ENCODE peak calls at places on chromosomes 4 and X, in nine cellular contexts. F is left lung; R is body of pancreas; I is stimulated activated naive CD8-positive, alpha-beta T cell treated with anti-CD3 and anti-CD28 coated beads, Interleukin-15, Interleukin-2, amounts not matched to agents 100 U/mL and 50 U/mL, for 24 hours; D is CD8-positive, alpha-beta memory T cell; Z is psoas muscle; Y is PC-9; X is Peyer's patch; C is ACHN. H is an unnamed sample.
A peak's percentile ranks its signal among the peaks of the same experiment; 100 is the strongest.

GRCh38 chrX:2243913-2244460 is 256.8 kb downstream of the DHRSX start:
- DNase-seq in F (no peak), R (no peak), I (no peak), D (no peak), Z (no peak), Y (no peak), X (no peak), C (no peak), H (no peak)

GRCh38 chr4:147160908-147161513 is 215.3 kb upstream of the TTC29 start:
- DNase-seq in F (no peak), R (peak; percentile 23), I (no peak), D (no peak), Z (no peak), Y (no peak), X (no peak), C (peak; percentile 46), H (no peak)

GRCh38 chr4:88230953-88231835 is 53.2 kb downstream of the PPM1K start:
- DNase-seq in F (no peak), R (no peak), I (no peak), D (no peak), Z (no peak), Y (no peak), X (no peak), C (no peak), H (no peak)

GRCh38 chr4:112523764-112524505 is 8.0 kb upstream of the NEUROG2 start:
- DNase-seq in F (peak; percentile 70), R (peak; percentile 87), I (peak; percentile 89), D (peak; percentile 62), Z (peak; percentile 44), Y (peak; percentile 70), X (peak; percentile 84), C (peak; percentile 72), H (no peak)

GRCh38 chr4:119597377-119597776 is 31.2 kb downstream of the PDE5A start:
- DNase-seq in F (no peak), R (no peak), I (no peak), D (no peak), Z (no peak), Y (no peak), X (no peak), C (no peak), H (no peak)

GRCh38 chr4:122963222-122963621 is 40.8 kb upstream of the NUDT6 start:
- DNase-seq in F (no peak), R (no peak), I (no peak), D (no peak), Z (no peak), Y (peak; percentile 40), X (no peak), C (no peak), H (no peak)

GRCh38 chr4:17309567-17310268 is 202.2 kb downstream of the QDPR start:
- DNase-seq in F (no peak), R (no peak), I (no peak), D (no peak), Z (no peak), Y (no peak), X (no peak), C (no peak), H (no peak)

GRCh38 chrX:19535481-19535880 is 20.2 kb upstream of the MAP3K15 start:
- DNase-seq in F (no peak), R (peak; percentile 25), I (no peak), D (no peak), Z (no peak), Y (peak; percentile 38), X (no peak), C (peak; percentile 31), H (no peak)

GRCh38 chr4:185265942-185266341 is 56.5 kb downstream of the SNX25 start:
- DNase-seq in F (no peak), R (no peak), I (no peak), D (no peak), Z (no peak), Y (no peak), X (no peak), C (no peak), H (no peak)

GRCh38 chrX:127861611-127862010 is 190.6 kb downstream of the ACTRT1 start:
- DNase-seq in F (no peak), R (no peak), I (no peak), D (no peak), Z (no peak), Y (no peak), X (no peak), C (no peak), H (no peak)

GRCh38 chr4:137116144-137116543 is 416.1 kb downstream of the PCDH18 start:
- DNase-seq in F (no peak), R (no peak), I (no peak), D (no peak), Z (no peak), Y (no peak), X (no peak), C (no peak), H (no peak)

GRCh38 chrX:135974279-135974856 is 580 bp upstream of the MMGT1 start:
- DNase-seq in F (peak; percentile 80), R (peak; percentile 84), I (peak; percentile 70), D (peak; percentile 63), Z (peak; percentile 74), Y (no peak), X (peak; percentile 88), C (peak; percentile 50), H (peak; percentile 69)

GRCh38 chr4:17962171-17962570 is 59.4 kb downstream of the LCORL start:
- DNase-seq in F (no peak), R (no peak), I (no peak), D (no peak), Z (no peak), Y (no peak), X (no peak), C (no peak), H (no peak)

GRCh38 chr4:53863731-53864130 is 200.7 kb downstream of the CHIC2 start:
- DNase-seq in F (no peak), R (no peak), I (no peak), D (no peak), Z (no peak), Y (no peak), X (no peak), C (no peak), H (no peak)

GRCh38 chr4:119692001-119692400 is 63.4 kb upstream of the PDE5A start:
- DNase-seq in F (no peak), R (no peak), I (no peak), D (no peak), Z (no peak), Y (no peak), X (no peak), C (no peak), H (peak; percentile 28)

GRCh38 chr4:94000559-94000958 is 172.0 kb downstream of the ATOH1 start:
- DNase-seq in F (no peak), R (no peak), I (no peak), D (no peak), Z (no peak), Y (no peak), X (no peak), C (no peak), H (no peak)

GRCh38 chrX:13903405-13903804 is 86.5 kb upstream of the GPM6B start:
- DNase-seq in F (no peak), R (no peak), I (no peak), D (no peak), Z (no peak), Y (no peak), X (no peak), C (no peak), H (no peak)

GRCh38 chr4:89497517-89498308 is 190.1 kb upstream of the GPRIN3 start:
- DNase-seq in F (no peak), R (no peak), I (no peak), D (no peak), Z (no peak), Y (no peak), X (no peak), C (no peak), H (no peak)

GRCh38 chr4:576245-576821 is at the start of gene TMEM271:
- DNase-seq in F (no peak), R (no peak), I (no peak), D (no peak), Z (no peak), Y (no peak), X (no peak), C (no peak), H (no peak)

H was measured in tibial artery.